ENCODE peak calls at places on chromosome 11, in eight cellular contexts. One of them, this sample, is unnamed.

GRCh38 chr11:2940930-2941821 is 12.0 kb upstream of the PHLDA2 start:
- DNase-seq in ovary: no peak
- DNase-seq in head of caudate nucleus: no peak
- DNase-seq in HFFc6: no peak
- DNase-seq in AG09319: no peak
- DNase-seq in MM.1S: no peak
- DNase-seq in left kidney: peak; percentile 18
- DNase-seq in T-helper 1 cell: no peak
- DNase-seq in this sample: peak; percentile 88

GRCh38 chr11:61899146-61899841 is 7.9 kb upstream of the FADS3 start:
- DNase-seq in ovary: peak; percentile 86
- DNase-seq in head of caudate nucleus: peak; percentile 87
- DNase-seq in HFFc6: peak; percentile 59
- DNase-seq in AG09319: no peak
- DNase-seq in MM.1S: peak; percentile 77
- DNase-seq in left kidney: peak; percentile 87
- DNase-seq in T-helper 1 cell: peak; percentile 90
- DNase-seq in this sample: peak; percentile 87

GRCh38 chr11:44709281-44709562 is 17.5 kb upstream of the TSPAN18 start:
- DNase-seq in ovary: no peak
- DNase-seq in head of caudate nucleus: no peak
- DNase-seq in HFFc6: no peak
- DNase-seq in AG09319: no peak
- DNase-seq in MM.1S: no peak
- DNase-seq in left kidney: no peak
- DNase-seq in T-helper 1 cell: no peak
- DNase-seq in this sample: no peak

GRCh38 chr11:123069878-123070821 is 8.2 kb upstream of the HSPA8 start:
- DNase-seq in ovary: no peak
- DNase-seq in head of caudate nucleus: no peak
- DNase-seq in HFFc6: no peak
- DNase-seq in AG09319: no peak
- DNase-seq in MM.1S: peak; percentile 55
- DNase-seq in left kidney: no peak
- DNase-seq in T-helper 1 cell: no peak
- DNase-seq in this sample: no peak

GRCh38 chr11:115759622-115760527 is 255.7 kb upstream of the CADM1 start:
- DNase-seq in ovary: peak; percentile 21
- DNase-seq in head of caudate nucleus: peak; percentile 56
- DNase-seq in HFFc6: no peak
- DNase-seq in AG09319: no peak
- DNase-seq in MM.1S: no peak
- DNase-seq in left kidney: peak; percentile 87
- DNase-seq in T-helper 1 cell: no peak
- DNase-seq in this sample: no peak

GRCh38 chr11:130533113-130533803 is 84.8 kb downstream of the ADAMTS15 start:
- DNase-seq in ovary: no peak
- DNase-seq in head of caudate nucleus: no peak
- DNase-seq in HFFc6: no peak
- DNase-seq in AG09319: no peak
- DNase-seq in MM.1S: no peak
- DNase-seq in left kidney: peak; percentile 80
- DNase-seq in T-helper 1 cell: no peak
- DNase-seq in this sample: no peak

GRCh38 chr11:66653123-66653522 is 14.6 kb downstream of the RBM4 start:
- DNase-seq in ovary: no peak
- DNase-seq in head of caudate nucleus: no peak
- DNase-seq in HFFc6: no peak
- DNase-seq in AG09319: no peak
- DNase-seq in MM.1S: no peak
- DNase-seq in left kidney: no peak
- DNase-seq in T-helper 1 cell: no peak
- DNase-seq in this sample: no peak

GRCh38 chr11:83156996-83157754 is at the start of gene PCF11:
- DNase-seq in ovary: no peak
- DNase-seq in head of caudate nucleus: no peak
- DNase-seq in HFFc6: no peak
- DNase-seq in AG09319: no peak
- DNase-seq in MM.1S: no peak
- DNase-seq in left kidney: no peak
- DNase-seq in T-helper 1 cell: no peak
- DNase-seq in this sample: no peak

GRCh38 chr11:46363455-46363920 is 16.2 kb downstream of the DGKZ start:
- DNase-seq in ovary: no peak
- DNase-seq in head of caudate nucleus: peak; percentile 75
- DNase-seq in HFFc6: peak; percentile 44
- DNase-seq in AG09319: no peak
- DNase-seq in MM.1S: no peak
- DNase-seq in left kidney: peak; percentile 87
- DNase-seq in T-helper 1 cell: no peak
- DNase-seq in this sample: no peak

GRCh38 chr11:47389577-47390072 is 11.3 kb upstream of the SPI1 start:
- DNase-seq in ovary: no peak
- DNase-seq in head of caudate nucleus: no peak
- DNase-seq in HFFc6: no peak
- DNase-seq in AG09319: no peak
- DNase-seq in MM.1S: no peak
- DNase-seq in left kidney: no peak
- DNase-seq in T-helper 1 cell: no peak
- DNase-seq in this sample: no peak

GRCh38 chr11:9646324-9646723 is 17.6 kb upstream of the SWAP70 start:
- DNase-seq in ovary: no peak
- DNase-seq in head of caudate nucleus: no peak
- DNase-seq in HFFc6: no peak
- DNase-seq in AG09319: no peak
- DNase-seq in MM.1S: no peak
- DNase-seq in left kidney: no peak
- DNase-seq in T-helper 1 cell: no peak
- DNase-seq in this sample: no peak

GRCh38 chr11:76327756-76328388 is 53.1 kb downstream of the THAP12 start:
- DNase-seq in ovary: no peak
- DNase-seq in head of caudate nucleus: no peak
- DNase-seq in HFFc6: no peak
- DNase-seq in AG09319: no peak
- DNase-seq in MM.1S: no peak
- DNase-seq in left kidney: no peak
- DNase-seq in T-helper 1 cell: no peak
- DNase-seq in this sample: no peak

GRCh38 chr11:57974830-57975229 is 48.9 kb upstream of the OR9Q1 start:
- DNase-seq in ovary: no peak
- DNase-seq in head of caudate nucleus: no peak
- DNase-seq in HFFc6: no peak
- DNase-seq in AG09319: no peak
- DNase-seq in MM.1S: no peak
- DNase-seq in left kidney: no peak
- DNase-seq in T-helper 1 cell: no peak
- DNase-seq in this sample: no peak

GRCh38 chr11:66561178-66561974 is 7.0 kb downstream of the CTSF start:
- DNase-seq in ovary: no peak
- DNase-seq in head of caudate nucleus: no peak
- DNase-seq in HFFc6: no peak
- DNase-seq in AG09319: no peak
- DNase-seq in MM.1S: no peak
- DNase-seq in left kidney: no peak
- DNase-seq in T-helper 1 cell: no peak
- DNase-seq in this sample: no peak

GRCh38 chr11:100855466-100856067 is 168.5 kb downstream of the ARHGAP42 start:
- DNase-seq in ovary: no peak
- DNase-seq in head of caudate nucleus: no peak
- DNase-seq in HFFc6: peak; percentile 43
- DNase-seq in AG09319: no peak
- DNase-seq in MM.1S: peak; percentile 65
- DNase-seq in left kidney: peak; percentile 78
- DNase-seq in T-helper 1 cell: no peak
- DNase-seq in this sample: no peak

This sample was measured in body of pancreas.